ENCODE peak calls at places on chromosomes 2 and 18, in ten cellular contexts. Q, K, D, W, C, X, O, I, L and H are unnamed samples. For H3K27me3 and H3K4me1, the result is how much of the 10 kb centered on the place peaks cover.

GRCh38 chr18:55001625-55002024 is 42.4 kb upstream of the CCDC68 start:
- DNase-seq in Q (no peak), K (no peak), D (no peak), W (no peak), C (peak), X (no peak), O (no peak), I (no peak), L (no peak), H (no peak)

GRCh38 chr2:12606472-12607000 is 110.2 kb upstream of the TRIB2 start:
- DNase-seq in Q (peak), K (no peak), D (peak), W (no peak), C (peak), X (no peak), O (peak), I (peak), L (no peak), H (no peak)

GRCh38 chr2:68824831-68825230 is 46.4 kb downstream of the BMP10 start:
- DNase-seq in Q (peak), K (no peak), D (no peak), W (no peak), C (peak), X (no peak), O (no peak), I (no peak), L (no peak), H (no peak)

GRCh38 chr2:9230051-9230802 is 23.6 kb downstream of the ASAP2 start:
- DNase-seq in Q (peak), K (no peak), D (no peak), W (no peak), C (peak), X (no peak), O (peak), I (no peak), L (no peak), H (no peak)

GRCh38 chr2:72953976-72954375 is 36.7 kb downstream of the EMX1 start:
- DNase-seq in Q (no peak), K (no peak), D (no peak), W (no peak), C (no peak), X (no peak), O (no peak), I (no peak), L (peak), H (no peak)

GRCh38 chr2:16135913-16136310 is 195.6 kb downstream of the MYCN start:
- DNase-seq in Q (no peak), K (no peak), D (no peak), W (no peak), C (no peak), X (no peak), O (no peak), I (no peak), L (no peak), H (no peak)

GRCh38 chr18:9684901-9685738 is 23.0 kb upstream of the RAB31 start:
- DNase-seq in Q (peak), K (no peak), D (peak), W (no peak), C (peak), X (no peak), O (no peak), I (no peak), L (no peak), H (no peak)

GRCh38 chr2:240962371-240963064 is 35.9 kb upstream of the SNED1 start:
- DNase-seq in Q (no peak), K (no peak), D (peak), W (peak), C (no peak), X (peak), O (peak), I (no peak), L (no peak), H (no peak)

GRCh38 chr2:102306125-102306524 is 5.2 kb upstream of the IL1RL1 start:
- DNase-seq in Q (no peak), K (no peak), D (no peak), W (no peak), C (no peak), X (no peak), O (no peak), I (no peak), L (no peak), H (no peak)

GRCh38 chr2:3179208-3179607 is 198.4 kb downstream of the EIPR1 start:
- DNase-seq in Q (no peak), K (peak), D (no peak), W (no peak), C (no peak), X (peak), O (peak), I (no peak), L (no peak), H (no peak)

GRCh38 chr2:26860451-26860850 is 12.5 kb downstream of the DPYSL5 start:
- DNase-seq in Q (no peak), K (no peak), D (no peak), W (no peak), C (no peak), X (no peak), O (no peak), I (no peak), L (no peak), H (no peak)
- H3K27me3 ChIP-seq in Q (under half), K (under half), D (under half), W (under half), C (under half), X (under half), O (under half), I (under half), L (under half), H (under half)

GRCh38 chr2:134287323-134287722 is 33.5 kb downstream of the MGAT5 start:
- DNase-seq in Q (no peak), K (no peak), D (no peak), W (no peak), C (no peak), X (no peak), O (no peak), I (no peak), L (no peak), H (no peak)
- H3K4me1 ChIP-seq in Q (under half), K (under half), D (under half), W (under half), C (under half), X (under half), O (under half), I (under half), L (half or more), H (half or more)

DNA sequence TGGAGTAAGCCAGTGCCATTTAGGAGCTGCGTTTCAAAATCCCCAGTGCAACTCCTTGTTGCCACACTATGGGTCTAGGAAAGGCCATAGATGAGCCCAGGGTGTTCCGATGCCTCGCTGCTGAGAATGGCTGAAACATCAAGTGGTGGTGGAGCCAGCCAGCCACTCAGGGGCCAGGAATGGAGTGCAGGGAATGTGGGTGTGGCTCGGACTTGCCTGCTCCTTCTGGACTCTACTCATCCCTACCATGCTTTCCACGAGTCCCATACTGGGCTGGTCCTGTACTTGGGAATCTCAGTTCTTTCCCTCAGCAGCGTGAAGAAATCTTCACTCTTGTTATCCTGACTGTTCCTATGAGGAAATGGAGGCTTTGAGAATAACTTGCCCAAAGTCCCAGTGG is 143.5 kb downstream of the INSIG2 start:
- DNase-seq in Q (no peak), K (no peak), D (no peak), W (no peak), C (no peak), X (no peak), O (no peak), I (no peak), L (no peak), H (no peak)
- H3K27me3 ChIP-seq in Q (under half), K (under half), D (under half), W (under half), C (under half), X (under half), O (under half), I (under half), L (under half), H (under half)

GRCh38 chr2:201828235-201828634 is 21.9 kb downstream of the CDK15 start:
- DNase-seq in Q (no peak), K (no peak), D (no peak), W (no peak), C (no peak), X (no peak), O (no peak), I (no peak), L (no peak), H (no peak)
- H3K4me1 ChIP-seq in Q (under half), K (under half), D (under half), W (under half), C (under half), X (under half), O (under half), I (under half), L (under half), H (under half)

DNA sequence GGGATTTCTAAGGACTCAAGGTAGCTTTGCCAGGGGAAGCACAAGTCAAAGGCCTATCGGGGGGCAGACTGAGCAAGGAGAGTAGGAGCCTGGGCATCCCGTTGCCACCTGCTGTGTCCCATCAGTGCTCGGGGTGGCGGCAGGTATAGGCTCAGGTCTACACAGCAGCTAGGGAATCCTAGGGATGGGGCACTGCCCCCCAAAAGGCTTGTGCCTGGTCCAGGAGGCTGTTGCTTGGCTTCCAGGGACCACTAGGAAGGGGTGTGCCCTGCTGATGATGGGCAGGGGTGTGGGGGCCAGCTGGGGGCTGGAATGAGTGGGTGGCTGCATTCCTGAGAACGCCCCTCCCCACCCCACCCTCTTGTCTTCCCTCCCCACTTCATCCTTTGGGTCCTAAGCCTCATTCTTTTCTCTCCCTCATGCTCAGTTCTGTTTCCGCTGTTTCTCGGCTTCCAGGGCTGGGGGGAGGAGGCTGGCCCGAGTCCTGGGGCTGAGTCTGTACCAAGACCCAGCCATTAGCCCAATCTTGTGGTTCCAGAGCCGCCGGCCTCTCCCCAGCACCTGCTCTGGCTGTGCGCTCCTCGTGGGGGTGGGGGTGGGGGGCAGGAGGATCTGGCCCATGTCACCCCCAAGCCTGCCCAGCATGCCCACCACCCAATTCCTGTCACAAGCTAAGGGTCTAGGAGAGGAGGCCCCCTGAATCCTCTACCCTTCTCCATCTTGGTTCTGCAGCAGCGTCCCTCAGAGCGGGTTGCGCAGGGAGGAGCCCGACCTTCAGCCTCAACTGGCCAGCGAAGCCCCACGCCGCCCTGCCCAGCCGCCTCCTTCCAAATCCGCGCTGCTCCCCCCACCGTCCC is 12.8 kb downstream of the SPEG start:
- DNase-seq in Q (no peak), K (no peak), D (peak), W (peak), C (peak), X (no peak), O (no peak), I (no peak), L (no peak), H (no peak)
- H3K27me3 ChIP-seq in Q (under half), K (under half), D (under half), W (under half), C (under half), X (under half), O (under half), I (under half), L (under half), H (under half)